ENCODE peak calls at places on chromosomes 7 and 10, in five cellular contexts. I, D, S, J and L are unnamed samples.
A peak's percentile ranks its signal among the peaks of the same experiment; 100 is the strongest.

GRCh38 chr10:125201108-125201524 is 40.8 kb upstream of the CTBP2 start:
- DNase-seq in I (no peak), D (peak; percentile 17), S (peak; percentile 18), J (no peak), L (no peak)

GRCh38 chr10:51342381-51342780 is 268.1 kb downstream of the PRKG1 start:
- DNase-seq in I (no peak), D (no peak), S (no peak), J (no peak), L (no peak)

GRCh38 chr7:51325231-51325630 is 8.6 kb upstream of the COBL start:
- DNase-seq in I (no peak), D (no peak), S (no peak), J (no peak), L (no peak)

GRCh38 chr7:118372530-118372929 is 148.0 kb downstream of the ANKRD7 start:
- DNase-seq in I (no peak), D (no peak), S (no peak), J (peak; percentile 2), L (peak; percentile 1)

GRCh38 chr7:79927116-79927515 is 207.5 kb upstream of the GNAI1 start:
- DNase-seq in I (peak; percentile 13), D (no peak), S (no peak), J (no peak), L (no peak)

GRCh38 chr7:47672267-47672920 is 90.5 kb upstream of the TNS3 start:
- DNase-seq in I (no peak), D (no peak), S (no peak), J (no peak), L (no peak)

GRCh38 chr7:128221929-128222403 is 19.1 kb upstream of the LEP start:
- DNase-seq in I (no peak), D (no peak), S (peak; percentile 85), J (no peak), L (peak; percentile 84)

GRCh38 chr7:69659964-69660363 is 61.7 kb downstream of the AUTS2 start:
- DNase-seq in I (no peak), D (no peak), S (no peak), J (no peak), L (no peak)

GRCh38 chr10:72356115-72356514 is 1.4 kb upstream of the DNAJB12 start:
- DNase-seq in I (no peak), D (no peak), S (no peak), J (no peak), L (no peak)